ENCODE peak calls at places on chromosomes 4 and X, in eight cellular contexts. A is neural progenitor cell, S is heart right ventricle, Z is heart left ventricle, F is left ventricle myocardium inferior, G is ovary, K is BE2C, J is A673. L is an unnamed sample.
A peak's percentile ranks its signal among the peaks of the same experiment; 100 is the strongest.

GRCh38 chr4:25050370-25051098 is 19.8 kb upstream of the LGI2 start:
- DNase-seq in A (no peak), S (no peak), Z (no peak), F (no peak), G (no peak), K (no peak), J (no peak), L (no peak)

GRCh38 chrX:129139837-129140679 is 383.2 kb downstream of the SMARCA1 start:
- DNase-seq in A (no peak), S (no peak), Z (no peak), F (no peak), G (no peak), K (no peak), J (no peak), L (no peak)

GRCh38 chr4:30839583-30840520 is 119.7 kb downstream of the PCDH7 start:
- DNase-seq in A (no peak), S (no peak), Z (no peak), F (no peak), G (no peak), K (no peak), J (peak; percentile 83), L (no peak)

GRCh38 chr4:98565646-98566403 is 92.6 kb downstream of the TSPAN5 start:
- DNase-seq in A (no peak), S (no peak), Z (no peak), F (no peak), G (no peak), K (no peak), J (no peak), L (no peak)

GRCh38 chr4:127782275-127783025 is at the start of gene HSPA4L:
- DNase-seq in A (peak; percentile 67), S (peak; percentile 43), Z (peak; percentile 66), F (peak; percentile 48), G (peak; percentile 81), K (peak; percentile 75), J (peak; percentile 56), L (peak; percentile 85)

GRCh38 chrX:38850807-38851533 is 49.7 kb downstream of the MID1IP1 start:
- DNase-seq in A (no peak), S (no peak), Z (no peak), F (no peak), G (no peak), K (no peak), J (no peak), L (no peak)

GRCh38 chrX:7115557-7115956 is 32.0 kb upstream of the STS start:
- DNase-seq in A (no peak), S (peak; percentile 23), Z (peak; percentile 45), F (peak; percentile 41), G (peak; percentile 64), K (no peak), J (no peak), L (no peak)

GRCh38 chr4:721261-722171 is 15.9 kb downstream of the PCGF3 start:
- DNase-seq in A (no peak), S (peak; percentile 60), Z (no peak), F (no peak), G (peak; percentile 75), K (no peak), J (peak; percentile 81), L (no peak)

GRCh38 chr4:26441110-26441509 is 49.2 kb downstream of the CCKAR start:
- DNase-seq in A (no peak), S (no peak), Z (no peak), F (no peak), G (peak; percentile 32), K (no peak), J (no peak), L (no peak)

GRCh38 chrX:74286950-74287349 is 17.0 kb upstream of the ZCCHC13 start:
- DNase-seq in A (no peak), S (no peak), Z (no peak), F (no peak), G (no peak), K (no peak), J (no peak), L (no peak)

GRCh38 chr4:156888762-156889161 is 82.8 kb downstream of the PDGFC start:
- DNase-seq in A (no peak), S (no peak), Z (no peak), F (no peak), G (no peak), K (no peak), J (no peak), L (no peak)

GRCh38 chr4:56245547-56246229 is 141.6 kb downstream of the AASDH start:
- DNase-seq in A (no peak), S (no peak), Z (no peak), F (no peak), G (no peak), K (no peak), J (no peak), L (no peak)

GRCh38 chr4:187478292-187479205 is 517.0 kb upstream of the ZFP42 start:
- DNase-seq in A (no peak), S (no peak), Z (no peak), F (no peak), G (no peak), K (no peak), J (no peak), L (no peak)

DNA sequence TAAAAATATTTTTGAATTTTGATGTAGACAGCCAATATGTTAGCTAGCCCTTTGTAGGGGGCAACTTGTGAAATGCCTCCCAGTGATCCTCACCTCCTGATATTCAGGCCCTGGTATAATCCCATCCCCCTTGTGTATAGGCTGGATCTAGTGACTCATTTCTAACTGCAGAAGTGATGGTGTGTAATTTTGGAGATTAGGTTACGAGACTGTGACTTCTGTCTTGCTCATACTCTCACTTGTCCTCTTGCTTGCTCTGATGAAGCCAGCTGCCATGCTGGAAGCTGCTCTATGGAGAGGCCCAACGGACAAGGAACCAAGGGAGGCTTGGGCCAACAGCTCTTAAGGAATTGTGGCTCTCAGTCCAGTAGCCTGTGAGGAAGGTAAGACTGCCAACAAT is 61.7 kb downstream of the GPR82 start:
- DNase-seq in A (no peak), S (no peak), Z (no peak), F (no peak), G (no peak), K (no peak), J (peak; percentile 5), L (no peak)
- H3K4me1 ChIP-seq in A (no peaks in the 10 kb centered on the region), S (no peaks in the 10 kb centered on the region), Z (no peaks in the 10 kb centered on the region), F (no peaks in the 10 kb centered on the region), G (peaks cover 3% of the 10 kb centered on the region), K (no peaks in the 10 kb centered on the region), J (no peaks in the 10 kb centered on the region), L (no peaks in the 10 kb centered on the region)

GRCh38 chrX:16843208-16843909 is 26.8 kb downstream of the RBBP7 start:
- DNase-seq in A (no peak), S (no peak), Z (no peak), F (no peak), G (no peak), K (no peak), J (peak; percentile 39), L (no peak)

GRCh38 chrX:16842684-16843083 is 27.5 kb downstream of the RBBP7 start:
- DNase-seq in A (no peak), S (no peak), Z (no peak), F (no peak), G (no peak), K (no peak), J (no peak), L (no peak)

GRCh38 chrX:16839224-16839851 is 30.8 kb downstream of the RBBP7 start:
- DNase-seq in A (peak; percentile 8), S (no peak), Z (no peak), F (no peak), G (no peak), K (no peak), J (no peak), L (no peak)

GRCh38 chrX:16838202-16839066 is 31.7 kb downstream of the RBBP7 start:
- DNase-seq in A (peak; percentile 16), S (peak; percentile 17), Z (peak; percentile 52), F (peak; percentile 19), G (peak; percentile 23), K (no peak), J (no peak), L (peak; percentile 30)

DNA sequence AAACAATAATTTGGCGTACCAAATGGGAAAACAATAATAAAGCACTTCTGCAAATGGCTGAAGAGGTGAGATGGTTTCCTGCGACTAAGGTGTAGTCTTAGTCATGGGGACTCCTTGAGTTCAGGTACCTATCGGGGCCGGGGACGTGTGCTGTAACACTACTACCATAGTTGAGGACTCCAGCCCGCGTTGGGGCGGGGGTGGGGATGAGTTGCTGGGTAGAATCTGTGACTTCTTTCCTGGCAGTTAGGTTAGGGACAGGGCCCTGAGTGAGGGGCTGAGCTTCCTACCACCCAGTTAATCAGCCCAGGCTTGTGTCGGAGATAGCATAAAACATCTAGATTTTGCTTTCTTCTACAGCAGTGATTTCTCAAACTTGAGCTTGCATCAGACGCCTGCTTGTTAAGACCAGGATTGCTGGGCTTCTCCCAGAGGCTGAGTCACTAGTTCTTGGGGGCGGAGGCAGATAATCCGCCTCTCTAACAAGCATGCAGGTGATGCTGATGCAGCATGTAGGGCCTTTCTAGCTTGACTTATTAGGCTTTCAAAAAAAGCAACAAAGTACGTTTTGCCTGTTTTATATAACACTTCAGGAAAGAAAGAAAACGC is 30.2 kb downstream of the RBBP7 start:
- DNase-seq in A (peak; percentile 32), S (no peak), Z (no peak), F (no peak), G (peak; percentile 49), K (no peak), J (peak; percentile 57), L (no peak)
- H3K36me3 ChIP-seq in A (peaks cover 2% of the 10 kb centered on the region), S (peaks cover 95% of the 10 kb centered on the region), Z (no peaks in the 10 kb centered on the region), F (peaks cover 21% of the 10 kb centered on the region), G (no peaks in the 10 kb centered on the region), K (peaks cover 48% of the 10 kb centered on the region), J (peaks cover 19% of the 10 kb centered on the region), L (peaks cover 84% of the 10 kb centered on the region)

GRCh38 chrX:104430720-104431119 is 135.3 kb upstream of the IL1RAPL2 start:
- DNase-seq in A (no peak), S (no peak), Z (no peak), F (no peak), G (no peak), K (no peak), J (no peak), L (no peak)
- H3K4me1 ChIP-seq in A (peaks cover 6% of the 10 kb centered on the region), S (no peaks in the 10 kb centered on the region), Z (no peaks in the 10 kb centered on the region), F (no peaks in the 10 kb centered on the region), G (no peaks in the 10 kb centered on the region), K (no peaks in the 10 kb centered on the region), J (no peaks in the 10 kb centered on the region), L (no peaks in the 10 kb centered on the region)

GRCh38 chr4:145773581-145774234 is 93.8 kb downstream of the C4orf51 start:
- DNase-seq in A (no peak), S (no peak), Z (peak; percentile 49), F (no peak), G (no peak), K (no peak), J (no peak), L (no peak)

GRCh38 chr4:145766273-145766672 is 86.3 kb downstream of the C4orf51 start:
- DNase-seq in A (no peak), S (no peak), Z (no peak), F (no peak), G (no peak), K (no peak), J (no peak), L (no peak)

GRCh38 chr4:145772347-145772746 is 92.4 kb downstream of the C4orf51 start:
- DNase-seq in A (no peak), S (no peak), Z (no peak), F (no peak), G (no peak), K (no peak), J (no peak), L (no peak)

GRCh38 chr4:145770124-145770523 is 90.2 kb downstream of the C4orf51 start:
- DNase-seq in A (no peak), S (no peak), Z (no peak), F (no peak), G (no peak), K (no peak), J (no peak), L (no peak)

GRCh38 chr4:145769450-145770037 is 89.6 kb downstream of the C4orf51 start:
- DNase-seq in A (no peak), S (no peak), Z (no peak), F (no peak), G (no peak), K (no peak), J (no peak), L (no peak)
- H3K36me3 ChIP-seq in A (no peaks in the 10 kb centered on the region), S (peaks cover 27% of the 10 kb centered on the region), Z (no peaks in the 10 kb centered on the region), F (peaks cover 28% of the 10 kb centered on the region), G (no peaks in the 10 kb centered on the region), K (peaks cover 30% of the 10 kb centered on the region), J (peaks cover 12% of the 10 kb centered on the region), L (peaks cover 24% of the 10 kb centered on the region)

L was measured in tibial artery.